ENCODE peak calls at places on chromosomes 1 and 21, in seven cellular contexts. N is cardiac muscle cell, L is PC-3, H is AG04450, A is left ventricle myocardium inferior, I is adrenal gland, P is mucosa of descending colon. M is an unnamed sample.

GRCh38 chr1:2386636-2387611 is 4.4 kb downstream of the MORN1 start:
- DNase-seq in I (peak), L (no peak), A (no peak), H (no peak), P (no peak), N (no peak), M (no peak)

GRCh38 chr1:113677250-113678158 is 81.8 kb downstream of the PHTF1 start:
- DNase-seq in L (peak), N (peak), P (peak), A (no peak), I (peak), H (peak), M (no peak)

GRCh38 chr1:247540536-247540935 is 4.3 kb upstream of the OR2C3 start:
- DNase-seq in L (no peak), H (no peak), N (no peak), P (no peak), I (no peak), A (no peak), M (no peak)

GRCh38 chr1:54500030-54500389 is 48.0 kb upstream of the ACOT11 start:
- DNase-seq in P (peak), L (no peak), H (no peak), N (no peak), A (no peak), I (no peak), M (no peak)

GRCh38 chr1:187038789-187039188 is 210.0 kb downstream of the PLA2G4A start:
- DNase-seq in A (no peak), I (no peak), H (peak), P (no peak), L (peak), N (no peak), M (peak)

GRCh38 chr1:65896721-65897120 is 104.0 kb downstream of the PDE4B start:
- DNase-seq in A (no peak), P (no peak), H (no peak), I (no peak), L (no peak), N (no peak), M (no peak)

GRCh38 chr1:36857761-36858160 is 176.6 kb downstream of the GRIK3 start:
- DNase-seq in N (no peak), H (no peak), I (no peak), P (no peak), L (no peak), A (no peak), M (no peak)

GRCh38 chr1:51736702-51737101 is 119.8 kb downstream of the OSBPL9 start:
- DNase-seq in A (no peak), P (no peak), L (peak), H (peak), N (peak), I (peak), M (peak)

GRCh38 chr1:6330410-6330827 is 63.1 kb downstream of the ACOT7 start:
- DNase-seq in P (no peak), L (no peak), A (no peak), N (no peak), I (no peak), H (peak), M (no peak)

GRCh38 chr1:26693557-26694184 is 2.1 kb upstream of the ARID1A start:
- DNase-seq in H (no peak), I (no peak), L (no peak), N (no peak), A (no peak), P (no peak), M (no peak)

GRCh38 chr1:9823943-9824701 is at the start of gene CLSTN1:
- DNase-seq in A (peak), P (peak), N (peak), H (peak), I (peak), L (peak), M (no peak)

GRCh38 chr1:244356371-244356770 is 95.3 kb downstream of the ADSS2 start:
- DNase-seq in H (no peak), L (no peak), A (no peak), P (no peak), N (no peak), I (no peak), M (no peak)

GRCh38 chr1:97499667-97500066 is 421.2 kb downstream of the DPYD start:
- DNase-seq in I (no peak), N (no peak), L (no peak), H (no peak), A (no peak), P (no peak), M (no peak)

GRCh38 chr1:59007820-59008598 is 224.2 kb upstream of the JUN start:
- DNase-seq in N (no peak), A (no peak), L (no peak), I (no peak), H (no peak), P (no peak), M (no peak)

GRCh38 chr1:72623299-72623708 is 341.0 kb upstream of the NEGR1 start:
- DNase-seq in I (no peak), N (peak), H (peak), P (no peak), L (peak), A (no peak), M (peak)

GRCh38 chr1:56064705-56065104 is 514.7 kb downstream of the PLPP3 start:
- DNase-seq in L (peak), H (no peak), A (no peak), N (no peak), P (no peak), I (no peak), M (no peak)

GRCh38 chr1:115073298-115074087 is 15.8 kb downstream of the TSPAN2 start:
- DNase-seq in A (peak), P (no peak), L (no peak), H (no peak), I (no peak), N (peak), M (no peak)

GRCh38 chr1:59375321-59376220 is 78.7 kb downstream of the FGGY start:
- DNase-seq in N (no peak), H (peak), A (no peak), P (no peak), I (no peak), L (peak), M (peak)

GRCh38 chr1:185636848-185637247 is 97.3 kb upstream of the HMCN1 start:
- DNase-seq in I (no peak), P (no peak), H (no peak), L (no peak), N (no peak), A (no peak), M (no peak)

GRCh38 chr1:22500476-22500875 is 48.8 kb downstream of the ZBTB40 start:
- DNase-seq in H (peak), I (peak), P (peak), A (no peak), L (no peak), N (peak), M (peak)

GRCh38 chr1:30377230-30378022 is 346.0 kb downstream of the MATN1 start:
- DNase-seq in L (no peak), H (no peak), I (no peak), P (no peak), A (no peak), N (no peak), M (no peak)

GRCh38 chr1:175749075-175749474 is 5.7 kb upstream of the TNR start:
- DNase-seq in H (no peak), L (no peak), I (no peak), P (no peak), N (no peak), A (no peak), M (no peak)

GRCh38 chr21:45524756-45525152 is 17.5 kb downstream of the SLC19A1 start:
- DNase-seq in A (no peak), L (no peak), I (no peak), P (no peak), H (no peak), N (no peak), M (no peak)

GRCh38 chr1:25126568-25126967 is 105.7 kb downstream of the SYF2 start:
- DNase-seq in L (no peak), H (no peak), N (no peak), A (no peak), P (no peak), I (no peak), M (no peak)

GRCh38 chr1:212575333-212575732 is 33.2 kb upstream of the ATF3 start:
- DNase-seq in L (no peak), I (no peak), A (no peak), P (no peak), N (no peak), H (no peak), M (no peak)
- H3K4me3 ChIP-seq in L (no peak), I (no peak), A (no peak), P (no peak), N (no peak), H (no peak), M (no peak)

DNA sequence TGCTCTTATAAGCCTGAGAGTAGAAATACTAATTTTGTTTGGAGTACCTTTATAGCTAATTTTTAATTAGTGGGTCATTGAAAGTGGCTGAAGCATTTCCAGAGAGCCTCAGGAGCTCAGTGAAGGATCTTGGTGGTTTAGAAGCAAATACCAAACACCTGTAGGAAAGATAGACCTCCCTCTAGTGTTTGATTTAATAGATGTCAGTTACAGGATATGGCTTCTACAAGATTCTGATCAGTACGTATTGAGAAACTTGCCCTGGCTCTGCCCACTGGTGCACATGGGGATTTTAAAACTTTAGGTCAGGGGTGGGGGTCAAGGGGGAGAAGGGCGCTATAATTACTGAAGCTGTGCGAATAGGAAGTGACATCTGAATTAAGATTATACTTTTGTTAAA is 122.2 kb downstream of the POU2F1 start:
- DNase-seq in L (peak), N (no peak), H (no peak), I (no peak), P (no peak), A (no peak), M (no peak)
- TF ChIP-seq CTCF in L (peak), N (no peak), H (no peak), I (no peak), P (no peak), A (no peak), M (no peak)

GRCh38 chr1:204285438-204286322 is 71.9 kb upstream of the GOLT1A start:
- DNase-seq in P (no peak), H (no peak), A (no peak), I (no peak), L (no peak), N (no peak), M (no peak)

GRCh38 chr1:204284929-204285328 is 71.1 kb upstream of the GOLT1A start:
- DNase-seq in L (no peak), A (no peak), I (no peak), H (no peak), P (no peak), N (no peak), M (no peak)

GRCh38 chr1:204286841-204287387 is 72.8 kb downstream of the PLEKHA6 start:
- DNase-seq in I (peak), N (peak), A (no peak), L (peak), H (no peak), P (peak), M (no peak)

GRCh38 chr1:204287466-204287881 is 72.3 kb downstream of the PLEKHA6 start:
- DNase-seq in L (no peak), I (no peak), A (no peak), N (no peak), P (no peak), H (no peak), M (no peak)

GRCh38 chr1:204286323-204286714 is 72.5 kb upstream of the GOLT1A start:
- DNase-seq in H (no peak), L (no peak), N (no peak), P (no peak), A (no peak), I (no peak), M (no peak)
- H3K4me3 ChIP-seq in H (no peak), L (no peak), N (peak), P (no peak), A (peak), I (no peak), M (no peak)

GRCh38 chr1:101820080-101820479 is 176.6 kb downstream of the OLFM3 start:
- DNase-seq in H (no peak), P (peak), N (peak), L (peak), A (no peak), I (no peak), M (no peak)
- TF ChIP-seq CTCF in H (peak), P (no peak), N (peak), L (peak), A (peak), I (no peak), M (peak)

DNA sequence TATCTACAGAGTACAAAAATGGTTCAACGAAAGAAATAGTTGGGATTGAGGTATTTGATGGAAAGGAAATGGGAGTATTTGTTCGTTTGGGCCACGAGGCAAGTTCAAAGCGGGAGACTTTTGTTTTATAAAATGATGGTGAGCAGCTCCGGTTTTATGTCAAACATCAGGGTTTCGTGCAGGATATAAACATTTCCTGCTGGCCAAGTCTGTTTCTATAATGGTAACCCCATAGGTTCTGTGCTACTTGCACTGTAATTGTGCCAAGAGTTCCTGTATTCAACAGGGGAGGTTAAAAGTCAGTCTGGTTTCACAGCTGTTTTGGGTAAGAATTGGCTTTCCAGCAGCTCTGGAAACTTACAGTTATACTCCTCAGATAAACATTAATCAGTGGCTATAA is 290.3 kb upstream of the NRIP1 start:
- DNase-seq in P (no peak), A (no peak), H (no peak), N (no peak), L (no peak), I (no peak), M (no peak)
- H3K4me3 ChIP-seq in P (no peak), A (no peak), H (no peak), N (no peak), L (no peak), I (no peak), M (no peak)

GRCh38 chr1:41424581-41425118 is 59.8 kb downstream of the EDN2 start:
- DNase-seq in H (no peak), I (no peak), N (no peak), L (no peak), A (no peak), P (no peak), M (no peak)

GRCh38 chr1:41426201-41426890 is 58.1 kb downstream of the EDN2 start:
- DNase-seq in A (no peak), H (no peak), L (no peak), N (no peak), I (no peak), P (no peak), M (no peak)

GRCh38 chr1:41425369-41425768 is 59.1 kb downstream of the EDN2 start:
- DNase-seq in H (no peak), I (no peak), N (no peak), A (no peak), L (no peak), P (no peak), M (no peak)

GRCh38 chr1:41422306-41422705 is 61.1 kb downstream of the FOXO6 start:
- DNase-seq in I (no peak), H (no peak), N (no peak), P (no peak), A (no peak), L (no peak), M (no peak)

DNA sequence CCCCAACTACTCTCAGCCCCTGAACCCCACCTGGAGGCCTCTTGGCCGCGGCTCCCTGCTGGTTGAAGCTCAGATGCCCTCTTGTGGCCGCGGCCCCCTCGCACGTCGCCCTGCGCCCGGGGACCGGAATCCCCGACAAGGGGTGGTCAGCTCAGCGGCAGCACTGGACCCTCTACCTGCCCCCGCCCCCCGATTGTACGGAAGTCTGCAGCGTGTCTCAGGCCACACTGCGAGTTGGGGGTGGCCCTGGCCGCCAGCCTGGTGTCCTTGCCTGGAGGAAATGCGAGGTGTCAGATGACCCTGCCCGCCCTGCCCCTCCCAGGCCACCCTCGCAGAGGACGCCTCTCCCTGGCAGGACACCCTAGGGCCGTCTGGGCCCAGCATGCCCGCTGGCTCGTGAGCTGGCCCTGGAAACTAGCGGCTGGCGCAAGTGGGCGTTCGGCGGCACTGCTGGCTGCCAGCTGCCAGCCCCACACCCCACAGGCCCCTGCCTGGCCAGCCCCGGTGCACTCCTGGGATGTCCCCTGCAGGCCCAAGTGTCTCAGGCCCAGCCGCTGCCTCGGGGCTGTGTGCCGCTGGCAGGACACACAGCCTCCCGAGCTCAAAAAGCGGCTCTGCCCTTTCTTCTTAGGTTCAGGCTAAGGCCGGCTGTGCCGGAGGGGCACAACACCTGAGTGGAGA is 60.8 kb downstream of the EDN2 start:
- DNase-seq in H (no peak), I (peak), L (peak), N (no peak), A (peak), P (peak), M (no peak)
- TF ChIP-seq CTCF in H (peak), I (no peak), L (peak), N (peak), A (peak), P (no peak), M (peak)

M was measured in kidney epithelial cell.